ENCODE peak calls at places on chromosomes 1 and 21, in four cellular contexts. G, H, A and C are unnamed samples.

GRCh38 chr1:187092104-187092503 is 263.4 kb downstream of the PLA2G4A start:
- DNase-seq in G (no peak), H (no peak), A (no peak), C (no peak)

GRCh38 chr1:37323486-37324377 is 150.6 kb upstream of the ZC3H12A start:
- DNase-seq in G (peak; percentile 66), H (no peak), A (no peak), C (peak; percentile 66)

GRCh38 chr21:41370840-41371697 is 9.2 kb downstream of the MX2 start:
- DNase-seq in G (peak; percentile 67), H (peak; percentile 41), A (no peak), C (no peak)

GRCh38 chr1:15154480-15155036 is 1.0 kb downstream of the TMEM51 start:
- DNase-seq in G (no peak), H (peak; percentile 66), A (peak; percentile 31), C (no peak)

GRCh38 chr1:244826712-244827111 is 8.7 kb upstream of the COX20 start:
- DNase-seq in G (no peak), H (no peak), A (no peak), C (no peak)

GRCh38 chr1:108570128-108570527 is 10.2 kb downstream of the EEIG2 start:
- DNase-seq in G (no peak), H (no peak), A (no peak), C (peak; percentile 11)

GRCh38 chr21:37770496-37770895 is 145.8 kb downstream of the KCNJ6 start:
- DNase-seq in G (no peak), H (no peak), A (no peak), C (no peak)

GRCh38 chr1:55720243-55720642 is 505.1 kb upstream of the USP24 start:
- DNase-seq in G (no peak), H (no peak), A (peak; percentile 42), C (no peak)

GRCh38 chr1:213996320-213997022 is 8.7 kb downstream of the PROX1 start:
- DNase-seq in G (no peak), H (no peak), A (no peak), C (no peak)

GRCh38 chr1:35188578-35189392 is 4.2 kb downstream of the SFPQ start:
- DNase-seq in G (no peak), H (no peak), A (no peak), C (no peak)

GRCh38 chr1:47624531-47624930 is 186.7 kb downstream of the FOXD2 start:
- DNase-seq in G (no peak), H (peak; percentile 28), A (no peak), C (peak; percentile 64)

GRCh38 chr1:46181343-46182260 is 5.3 kb upstream of the P3R3URF start:
- DNase-seq in G (no peak), H (no peak), A (no peak), C (no peak)

GRCh38 chr1:42684139-42684538 is 1.9 kb downstream of the YBX1 start:
- DNase-seq in G (no peak), H (no peak), A (no peak), C (no peak)

GRCh38 chr1:1680912-1681273 is 11.7 kb downstream of the SLC35E2B start:
- DNase-seq in G (peak; percentile 32), H (peak; percentile 40), A (no peak), C (no peak)

GRCh38 chr1:205915354-205915990 is 27.8 kb downstream of the SLC26A9 start:
- DNase-seq in G (no peak), H (no peak), A (no peak), C (no peak)

GRCh38 chr1:10540277-10541005 is 65.7 kb downstream of the PEX14 start:
- DNase-seq in G (no peak), H (no peak), A (no peak), C (no peak)

GRCh38 chr21:34967509-34968289 is 81.4 kb downstream of the RUNX1 start:
- DNase-seq in G (no peak), H (no peak), A (no peak), C (no peak)

GRCh38 chr1:220485131-220485530 is 42.8 kb upstream of the MARK1 start:
- DNase-seq in G (no peak), H (no peak), A (no peak), C (no peak)

GRCh38 chr1:64038965-64039926 is 164.2 kb upstream of the UBE2U start:
- DNase-seq in G (no peak), H (peak; percentile 82), A (peak; percentile 37), C (no peak)

GRCh38 chr1:176201568-176201967 is 5.5 kb downstream of the COP1 start:
- DNase-seq in G (no peak), H (no peak), A (no peak), C (no peak)

GRCh38 chr1:39955547-39956539 is 898 bp downstream of the MFSD2A start:
- DNase-seq in G (no peak), H (no peak), A (no peak), C (peak; percentile 78)

GRCh38 chr1:27594542-27595510 is 9.1 kb downstream of the AHDC1 start:
- DNase-seq in G (no peak), H (no peak), A (no peak), C (no peak)
- H3K4me3 ChIP-seq in G (no peak overlapping the region), H (no peak overlapping the region), A (peak overlapping the region; percentile 7), C (no peak overlapping the region)

GRCh38 chr1:234644928-234645327 is 35.0 kb upstream of the IRF2BP2 start:
- DNase-seq in G (no peak), H (no peak), A (no peak), C (no peak)
- H3K27ac ChIP-seq in G (peak overlapping the region; percentile 57), H (no peak overlapping the region), A (no peak overlapping the region), C (no peak overlapping the region)

GRCh38 chr1:30787266-30787665 is 29.7 kb upstream of the LAPTM5 start:
- DNase-seq in G (peak; percentile 34), H (no peak), A (no peak), C (no peak)

GRCh38 chr1:30789388-30790255 is 32.0 kb upstream of the LAPTM5 start:
- DNase-seq in G (peak; percentile 47), H (no peak), A (no peak), C (no peak)

GRCh38 chr1:30786264-30786991 is 28.9 kb upstream of the LAPTM5 start:
- DNase-seq in G (peak; percentile 73), H (no peak), A (no peak), C (no peak)

GRCh38 chr1:30788580-30789387 is 31.2 kb upstream of the LAPTM5 start:
- DNase-seq in G (peak; percentile 64), H (no peak), A (peak; percentile 47), C (no peak)

GRCh38 chr1:30787856-30788495 is 30.4 kb upstream of the LAPTM5 start:
- DNase-seq in G (peak; percentile 51), H (no peak), A (no peak), C (no peak)
- TF ChIP-seq CTCF in G (no peak), H (no peak), A (no peak), C (no peak)

GRCh38 chr1:201945157-201945556 is 1.2 kb downstream of the LMOD1 start:
- DNase-seq in G (no peak), H (no peak), A (no peak), C (no peak)

GRCh38 chr1:201944639-201945038 is 1.7 kb downstream of the LMOD1 start:
- DNase-seq in G (no peak), H (no peak), A (no peak), C (no peak)

GRCh38 chr1:201945863-201946223 is 505 bp downstream of the LMOD1 start:
- DNase-seq in G (no peak), H (no peak), A (no peak), C (peak; percentile 37)

GRCh38 chr1:201942129-201942495 is 4.2 kb downstream of the LMOD1 start:
- DNase-seq in G (no peak), H (no peak), A (no peak), C (no peak)

DNA sequence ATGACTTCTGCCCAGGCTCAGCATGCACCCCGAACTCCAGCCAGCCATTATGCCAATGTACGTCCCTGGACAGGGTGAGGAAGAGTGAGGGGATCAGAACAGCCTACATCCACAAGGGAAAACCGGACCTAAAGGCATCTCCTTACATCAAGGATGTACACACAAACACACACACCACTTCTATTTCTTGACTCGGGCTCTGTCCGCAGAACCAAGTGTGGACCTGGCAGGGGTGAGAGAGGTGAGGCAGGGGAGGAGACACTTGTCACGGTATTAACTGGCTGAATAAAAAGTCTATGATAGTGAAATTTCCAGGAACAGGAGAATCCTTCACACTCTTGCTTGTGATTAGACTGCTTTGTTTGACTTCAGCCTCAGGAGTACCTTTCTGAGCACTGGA is 2.3 kb downstream of the LMOD1 start:
- DNase-seq in G (no peak), H (no peak), A (no peak), C (no peak)
- H3K4me3 ChIP-seq in G (peak overlapping the region; percentile 39), H (peak overlapping the region; percentile 92), A (peak overlapping the region; percentile 84), C (no peak overlapping the region)

GRCh38 chr1:172146149-172146850 is 274.2 kb upstream of the C1orf105 start:
- DNase-seq in G (no peak), H (no peak), A (no peak), C (no peak)
- H3K27ac ChIP-seq in G (peak overlapping the region; percentile 86), H (peak overlapping the region; percentile 82), A (peak overlapping the region; percentile 65), C (no peak overlapping the region)

DNA sequence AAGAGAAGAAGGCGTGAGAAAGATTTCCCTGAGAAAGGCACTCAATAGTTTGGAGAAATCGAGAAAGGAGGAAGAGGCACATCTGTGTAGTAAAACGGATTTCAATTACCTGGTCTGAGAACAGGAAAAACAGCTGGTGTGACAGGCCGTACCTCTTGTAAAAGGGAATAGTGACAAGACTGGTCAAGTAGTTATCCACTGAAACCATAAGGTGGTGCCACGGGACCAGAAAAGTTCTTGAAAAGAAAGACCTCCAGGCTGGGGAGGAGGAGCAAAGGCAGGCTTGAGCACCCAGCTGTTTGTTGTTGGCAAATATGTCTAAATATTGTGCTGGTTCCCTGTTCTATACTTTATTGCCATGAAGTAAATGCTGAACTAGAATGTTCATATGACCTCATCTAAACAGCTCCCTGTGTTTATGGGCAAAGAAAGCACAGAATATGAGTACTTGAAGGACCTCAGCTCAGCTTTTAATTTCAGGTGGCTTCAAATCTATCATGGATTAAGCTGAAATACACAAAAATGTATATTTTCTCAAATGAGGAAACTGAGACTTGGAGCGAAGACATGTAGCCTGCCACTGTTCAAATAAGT is 4.0 kb downstream of the HAO2 start:
- DNase-seq in G (no peak), H (no peak), A (no peak), C (peak; percentile 52)
- TF ChIP-seq CTCF in G (no peak), H (no peak), A (no peak), C (peak; percentile 33)

GRCh38 chr1:167634435-167634834 is 4.4 kb downstream of the RCSD1 start:
- DNase-seq in G (no peak), H (no peak), A (no peak), C (no peak)

GRCh38 chr1:167635233-167635648 is 5.2 kb downstream of the RCSD1 start:
- DNase-seq in G (no peak), H (no peak), A (peak; percentile 31), C (peak; percentile 17)

GRCh38 chr1:167631987-167632680 is 2.1 kb downstream of the RCSD1 start:
- DNase-seq in G (peak; percentile 83), H (no peak), A (no peak), C (no peak)

GRCh38 chr1:167631386-167631941 is 1.4 kb downstream of the RCSD1 start:
- DNase-seq in G (no peak), H (no peak), A (no peak), C (no peak)

GRCh38 chr1:167633258-167633944 is 3.4 kb downstream of the RCSD1 start:
- DNase-seq in G (no peak), H (no peak), A (no peak), C (no peak)
- H3K4me3 ChIP-seq in G (peak overlapping the region; percentile 75), H (no peak overlapping the region), A (no peak overlapping the region), C (no peak overlapping the region)

GRCh38 chr1:53732912-53733317 is 6.0 kb downstream of the GLIS1 start:
- DNase-seq in G (no peak), H (no peak), A (no peak), C (no peak)

GRCh38 chr1:53731779-53732305 is 7.1 kb downstream of the GLIS1 start:
- DNase-seq in G (no peak), H (no peak), A (no peak), C (no peak)

GRCh38 chr1:53733447-53733931 is 5.5 kb downstream of the GLIS1 start:
- DNase-seq in G (no peak), H (no peak), A (no peak), C (no peak)

GRCh38 chr1:53731201-53731600 is 7.8 kb downstream of the GLIS1 start:
- DNase-seq in G (no peak), H (no peak), A (no peak), C (no peak)

GRCh38 chr1:53732409-53732808 is 6.6 kb downstream of the GLIS1 start:
- DNase-seq in G (no peak), H (no peak), A (no peak), C (no peak)
- H3K27ac ChIP-seq in G (no peak overlapping the region), H (no peak overlapping the region), A (no peak overlapping the region), C (no peak overlapping the region)